ENCODE peak calls at places on chromosomes 3 and 15, in four cellular contexts. M is progenitor cell of endocrine pancreas; L is stimulated activated CD8-positive, alpha-beta memory T cell treated with anti-CD3 and anti-CD28 coated beads, Interleukin-7, amount 100 ng/mL, for 1 hour; P is activated effector memory CD4-positive, alpha-beta T cell treated with Interleukin-2 at 50 U/mL for 16 hours. S is an unnamed sample.

GRCh38 chr3:53815067-53815466 is 31.2 kb downstream of the CHDH start:
- DNase-seq in M (no peak), L (no peak), P (no peak), S (no peak)

GRCh38 chr15:69132935-69133861 is 27.2 kb upstream of the GLCE start:
- DNase-seq in M (no peak), L (no peak), P (no peak), S (no peak)

GRCh38 chr3:9180764-9181117 is 68.7 kb downstream of the SRGAP3 start:
- DNase-seq in M (no peak), L (no peak), P (no peak), S (no peak)

GRCh38 chr15:73598540-73599195 is 34.5 kb downstream of the NPTN start:
- DNase-seq in M (no peak), L (no peak), P (no peak), S (no peak)

GRCh38 chr3:133487920-133488540 is 85.5 kb upstream of the CDV3 start:
- DNase-seq in M (no peak), L (peak; percentile 41), P (peak; percentile 25), S (no peak)

GRCh38 chr3:54427501-54427900 is 305.1 kb downstream of the CACNA2D3 start:
- DNase-seq in M (no peak), L (no peak), P (no peak), S (no peak)

GRCh38 chr15:82569834-82570233 is 29.6 kb upstream of the RPS17 start:
- DNase-seq in M (no peak), L (no peak), P (no peak), S (no peak)

GRCh38 chr15:20358781-20359414 is 182.7 kb downstream of the GOLGA6L6 start:
- DNase-seq in M (no peak), L (no peak), P (no peak), S (no peak)

GRCh38 chr15:26773485-26773877 is 615 bp upstream of the GABRB3 start:
- DNase-seq in M (peak; percentile 16), L (no peak), P (no peak), S (no peak)

GRCh38 chr3:81799403-81799802 is 38.0 kb upstream of the GBE1 start:
- DNase-seq in M (no peak), L (no peak), P (no peak), S (no peak)

GRCh38 chr15:65512807-65513416 is 4.6 kb downstream of the DPP8 start:
- DNase-seq in M (no peak), L (no peak), P (no peak), S (no peak)

GRCh38 chr3:134449277-134449676 is 36.5 kb downstream of the ANAPC13 start:
- DNase-seq in M (no peak), L (no peak), P (no peak), S (no peak)

GRCh38 chr3:156633335-156633734 is 41.1 kb upstream of the TIPARP start:
- DNase-seq in M (no peak), L (no peak), P (no peak), S (no peak)

GRCh38 chr3:71053495-71053894 is 530.0 kb downstream of the FOXP1 start:
- DNase-seq in M (no peak), L (no peak), P (no peak), S (no peak)

GRCh38 chr15:52822475-52822874 is 32.3 kb upstream of the ONECUT1 start:
- DNase-seq in M (no peak), L (no peak), P (no peak), S (no peak)

GRCh38 chr3:88149146-88149515 is 628 bp upstream of the C3orf38 start:
- DNase-seq in M (no peak), L (no peak), P (no peak), S (no peak)

GRCh38 chr15:29518442-29518841 is 248.8 kb upstream of the NSMCE3 start:
- DNase-seq in M (no peak), L (no peak), P (no peak), S (peak; percentile 42)

GRCh38 chr3:71530903-71531535 is 52.5 kb downstream of the FOXP1 start:
- DNase-seq in M (no peak), L (no peak), P (no peak), S (no peak)

GRCh38 chr15:77075528-77075927 is 4.6 kb upstream of the TSPAN3 start:
- DNase-seq in M (no peak), L (no peak), P (no peak), S (no peak)

GRCh38 chr3:55724851-55725250 is 237.7 kb upstream of the WNT5A start:
- DNase-seq in M (no peak), L (no peak), P (no peak), S (no peak)

GRCh38 chr3:14042680-14043079 is 82.0 kb downstream of the CHCHD4 start:
- DNase-seq in M (no peak), L (no peak), P (no peak), S (no peak)

GRCh38 chr3:28575100-28575747 is 226.6 kb upstream of the AZI2 start:
- DNase-seq in M (peak; percentile 34), L (no peak), P (no peak), S (no peak)

GRCh38 chr3:194174407-194174806 is 38.5 kb downstream of the HES1 start:
- DNase-seq in M (no peak), L (no peak), P (no peak), S (no peak)

GRCh38 chr15:35107122-35107521 is 22.0 kb upstream of the NANOGP8 start:
- DNase-seq in M (no peak), L (no peak), P (no peak), S (no peak)

GRCh38 chr3:50806031-50806430 is 131.3 kb downstream of the DOCK3 start:
- DNase-seq in M (no peak), L (no peak), P (no peak), S (no peak)